ENCODE peak calls at places on chromosomes 5 and 9, in five cellular contexts. P is PC-9, E is pancreas, F is IMR-90, R is H9. C is an unnamed sample.
A peak's percentile ranks its signal among the peaks of the same experiment; 100 is the strongest.

GRCh38 chr9:96442491-96442890 is 7.5 kb upstream of the HABP4 start:
- DNase-seq in P (no peak), E (no peak), F (no peak), R (no peak), C (no peak)

GRCh38 chr9:38227656-38228055 is 158.6 kb upstream of the SHB start:
- DNase-seq in P (peak; percentile 14), E (no peak), F (peak; percentile 4), R (no peak), C (no peak)

GRCh38 chr9:89498845-89499480 is 1.1 kb upstream of the SEMA4D start:
- DNase-seq in P (no peak), E (no peak), F (no peak), R (no peak), C (no peak)

GRCh38 chr5:171897231-171897630 is 109.2 kb downstream of the FBXW11 start:
- DNase-seq in P (no peak), E (no peak), F (no peak), R (no peak), C (no peak)

GRCh38 chr5:158538506-158539074 is 561.1 kb downstream of the EBF1 start:
- DNase-seq in P (no peak), E (no peak), F (no peak), R (peak; percentile 39), C (no peak)

GRCh38 chr9:121299467-121300282 is 31.7 kb downstream of the GSN start:
- DNase-seq in P (peak; percentile 62), E (no peak), F (no peak), R (no peak), C (no peak)

GRCh38 chr5:113807384-113808053 is 294.0 kb downstream of the YTHDC2 start:
- DNase-seq in P (no peak), E (no peak), F (peak; percentile 23), R (no peak), C (no peak)

GRCh38 chr9:133600747-133601146 is 8.4 kb downstream of the FAM163B start:
- DNase-seq in P (no peak), E (no peak), F (no peak), R (no peak), C (no peak)

GRCh38 chr5:140109050-140109817 is 4.7 kb upstream of the PURA start:
- DNase-seq in P (no peak), E (no peak), F (peak; percentile 61), R (no peak), C (no peak)

GRCh38 chr5:179191506-179192184 is 131.5 kb downstream of the ZNF354C start:
- DNase-seq in P (no peak), E (peak; percentile 48), F (no peak), R (no peak), C (no peak)

GRCh38 chr5:61304611-61305369 is 27.3 kb upstream of the ZSWIM6 start:
- DNase-seq in P (peak; percentile 90), E (no peak), F (peak; percentile 94), R (no peak), C (no peak)

GRCh38 chr9:125145425-125145824 is 2.1 kb upstream of the SCAI start:
- DNase-seq in P (no peak), E (no peak), F (no peak), R (no peak), C (no peak)

GRCh38 chr5:80109549-80110478 is 74.7 kb downstream of the THBS4 start:
- DNase-seq in P (no peak), E (no peak), F (no peak), R (peak; percentile 50), C (no peak)

GRCh38 chr9:37859043-37859442 is 44.9 kb downstream of the SLC25A51 start:
- DNase-seq in P (no peak), E (no peak), F (peak; percentile 33), R (no peak), C (no peak)

GRCh38 chr5:65141487-65141886 is 340.2 kb downstream of the ADAMTS6 start:
- DNase-seq in P (no peak), E (no peak), F (no peak), R (no peak), C (no peak)

GRCh38 chr9:4228606-4229005 is 71.3 kb downstream of the GLIS3 start:
- DNase-seq in P (no peak), E (no peak), F (peak; percentile 59), R (no peak), C (no peak)

GRCh38 chr5:130151239-130151638 is 247.0 kb downstream of the CHSY3 start:
- DNase-seq in P (no peak), E (no peak), F (no peak), R (no peak), C (no peak)

GRCh38 chr5:59287361-59287760 is 606.2 kb downstream of the PDE4D start:
- DNase-seq in P (no peak), E (no peak), F (no peak), R (no peak), C (no peak)

GRCh38 chr5:88680253-88681132 is 202.5 kb downstream of the MEF2C start:
- DNase-seq in P (peak; percentile 86), E (peak; percentile 88), F (peak; percentile 14), R (peak; percentile 86), C (peak; percentile 66)

GRCh38 chr5:3595102-3595961 is at the start of gene IRX1:
- DNase-seq in P (no peak), E (peak; percentile 60), F (no peak), R (peak; percentile 83), C (no peak)

GRCh38 chr9:91195372-91196012 is 166.2 kb downstream of the AUH start:
- DNase-seq in P (no peak), E (no peak), F (no peak), R (no peak), C (no peak)

GRCh38 chr5:74182603-74183002 is 457.9 kb downstream of the ENC1 start:
- DNase-seq in P (no peak), E (no peak), F (no peak), R (no peak), C (no peak)

GRCh38 chr5:68252678-68253520 is 37.3 kb downstream of the PIK3R1 start:
- DNase-seq in P (peak; percentile 46), E (no peak), F (peak; percentile 78), R (peak; percentile 58), C (peak; percentile 52)

GRCh38 chr9:85053206-85053605 is 383.7 kb downstream of the NTRK2 start:
- DNase-seq in P (no peak), E (no peak), F (no peak), R (no peak), C (no peak)

GRCh38 chr9:93809204-93809940 is 145.8 kb downstream of the BARX1 start:
- DNase-seq in P (no peak), E (no peak), F (no peak), R (no peak), C (peak; percentile 41)

GRCh38 chr5:134479839-134480238 is 45.6 kb upstream of the JADE2 start:
- DNase-seq in P (no peak), E (no peak), F (no peak), R (no peak), C (no peak)

GRCh38 chr9:96486351-96487029 is 36.5 kb downstream of the HABP4 start:
- DNase-seq in P (peak; percentile 50), E (peak; percentile 74), F (peak; percentile 82), R (no peak), C (no peak)

GRCh38 chr5:75668988-75669760 is 48.1 kb downstream of the POC5 start:
- DNase-seq in P (peak; percentile 31), E (no peak), F (peak; percentile 18), R (no peak), C (peak; percentile 70)

GRCh38 chr5:139633295-139634027 is 14.7 kb upstream of the CXXC5 start:
- DNase-seq in P (peak; percentile 58), E (peak; percentile 81), F (peak; percentile 73), R (peak; percentile 86), C (peak; percentile 63)

GRCh38 chr9:113151696-113152630 is 1.2 kb downstream of the SLC31A2 start:
- DNase-seq in P (peak; percentile 9), E (no peak), F (no peak), R (no peak), C (peak; percentile 62)

GRCh38 chr5:83590966-83591365 is 119.4 kb downstream of the VCAN start:
- DNase-seq in P (no peak), E (no peak), F (no peak), R (no peak), C (no peak)

GRCh38 chr5:83589786-83590185 is 118.2 kb downstream of the VCAN start:
- DNase-seq in P (no peak), E (no peak), F (no peak), R (no peak), C (no peak)

GRCh38 chr5:83595217-83595616 is 123.7 kb downstream of the VCAN start:
- DNase-seq in P (no peak), E (no peak), F (no peak), R (no peak), C (no peak)
- TF ChIP-seq CTCF in P (peak; percentile 40), E (no peak), F (peak; percentile 14), R (peak; percentile 47), C (no peak)

GRCh38 chr5:2251751-2252150 is 369.0 kb upstream of the IRX4 start:
- DNase-seq in P (no peak), E (no peak), F (no peak), R (no peak), C (no peak)
- TF ChIP-seq CTCF in P (no peak), E (no peak), F (no peak), R (no peak), C (no peak)

GRCh38 chr5:54088081-54088480 is 222.3 kb downstream of the ARL15 start:
- DNase-seq in P (no peak), E (no peak), F (peak; percentile 7), R (no peak), C (no peak)

GRCh38 chr5:54087436-54087835 is 222.9 kb downstream of the ARL15 start:
- DNase-seq in P (no peak), E (no peak), F (peak; percentile 95), R (no peak), C (no peak)

GRCh38 chr5:54093081-54093492 is 217.3 kb downstream of the ARL15 start:
- DNase-seq in P (no peak), E (no peak), F (no peak), R (no peak), C (no peak)

GRCh38 chr5:54091416-54092130 is 218.8 kb downstream of the ARL15 start:
- DNase-seq in P (no peak), E (no peak), F (no peak), R (no peak), C (no peak)

DNA sequence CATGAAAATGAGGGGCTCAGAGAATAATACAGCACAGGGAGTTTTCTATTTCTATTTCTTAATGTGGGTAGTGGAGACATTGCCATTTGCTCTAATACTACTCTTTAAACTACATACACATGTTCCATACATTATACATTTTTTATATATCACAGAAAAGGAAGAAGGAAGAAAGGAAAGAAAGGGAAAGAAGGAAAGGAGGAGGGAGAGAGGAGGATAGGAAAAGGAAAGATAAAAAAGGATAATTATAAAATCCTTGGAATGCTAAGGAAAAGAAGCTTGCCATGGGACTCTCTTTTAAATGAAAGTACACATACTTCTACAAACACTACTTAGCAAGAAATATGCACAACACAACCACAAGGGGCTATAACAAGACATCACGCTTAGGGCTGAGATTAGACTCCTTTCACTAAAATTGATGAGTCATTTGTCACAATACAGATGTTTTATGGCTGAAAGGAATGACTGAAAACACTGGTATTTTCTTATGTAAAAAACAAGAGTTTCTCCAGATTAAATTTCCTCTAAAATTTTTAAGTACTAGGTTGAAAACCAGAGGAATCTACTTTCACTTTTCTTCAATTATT is 219.8 kb downstream of the ARL15 start:
- DNase-seq in P (no peak), E (no peak), F (peak; percentile 85), R (no peak), C (no peak)
- TF ChIP-seq CTCF in P (no peak), E (no peak), F (peak; percentile 41), R (no peak), C (no peak)

DNA sequence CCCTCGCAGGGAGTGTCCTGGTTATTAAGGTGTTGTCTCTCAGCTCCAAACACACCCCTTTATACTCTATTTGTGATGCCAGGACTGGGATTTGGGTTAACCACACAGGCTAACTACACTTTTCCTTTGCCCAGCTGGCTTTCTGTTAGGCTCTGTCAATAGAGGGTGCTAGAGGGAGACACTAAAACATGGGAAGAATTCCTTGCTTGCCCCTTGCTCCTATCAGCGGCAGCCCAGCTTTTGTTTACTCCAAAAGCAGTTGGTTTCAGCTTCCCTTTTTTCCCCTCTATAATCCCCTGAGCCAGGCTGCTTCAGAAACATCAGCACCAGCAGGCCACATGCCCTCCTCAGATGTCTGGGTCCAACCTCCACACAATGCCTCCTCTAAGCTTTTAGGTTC is 297.1 kb downstream of the KCTD16 start:
- DNase-seq in P (no peak), E (no peak), F (peak; percentile 56), R (peak; percentile 76), C (no peak)
- TF ChIP-seq CTCF in P (peak; percentile 44), E (peak; percentile 28), F (peak; percentile 72), R (peak; percentile 74), C (no peak)